ENCODE peak calls at places on chromosomes 13 and 19, in four cellular contexts. T is lung, L is BE2C, F is endodermal cell. R is an unnamed sample.

GRCh38 chr13:98447881-98448641 is 128.8 kb downstream of the STK24 start:
- DNase-seq in F (peak; percentile 92), T (no peak), L (peak; percentile 87), R (peak; percentile 84)

GRCh38 chr13:107466326-107466725 is 749.0 kb downstream of the LIG4 start:
- DNase-seq in T (no peak), L (no peak), F (peak; percentile 52), R (no peak)

GRCh38 chr19:30049226-30049625 is 107.2 kb downstream of the URI1 start:
- DNase-seq in T (no peak), F (no peak), L (no peak), R (no peak)

GRCh38 chr13:26531751-26532150 is 25.7 kb upstream of the WASF3 start:
- DNase-seq in F (no peak), T (no peak), L (no peak), R (no peak)

GRCh38 chr13:39612023-39612637 is 9.1 kb upstream of the LHFPL6 start:
- DNase-seq in F (peak; percentile 88), T (peak; percentile 67), L (peak; percentile 68), R (peak; percentile 57)

GRCh38 chr13:24100152-24100551 is 60.4 kb upstream of the SPATA13 start:
- DNase-seq in F (no peak), L (no peak), T (no peak), R (no peak)

GRCh38 chr13:35840991-35841604 is 290.1 kb downstream of the DCLK1 start:
- DNase-seq in F (no peak), T (no peak), L (no peak), R (no peak)

GRCh38 chr19:12580180-12580694 is 29.0 kb upstream of the ZNF564 start:
- DNase-seq in L (no peak), T (no peak), F (no peak), R (no peak)

GRCh38 chr13:74090397-74090796 is 43.8 kb downstream of the KLF12 start:
- DNase-seq in L (no peak), T (no peak), F (no peak), R (no peak)

GRCh38 chr19:51514866-51515481 is 13.4 kb upstream of the SIGLEC12 start:
- DNase-seq in F (no peak), T (no peak), L (no peak), R (no peak)

GRCh38 chr19:15641901-15642491 is 1.3 kb downstream of the CYP4F3 start:
- DNase-seq in F (no peak), T (peak; percentile 37), L (no peak), R (no peak)

GRCh38 chr13:95099541-95099940 is 201.7 kb downstream of the ABCC4 start:
- DNase-seq in F (no peak), T (no peak), L (no peak), R (no peak)

GRCh38 chr13:51919531-51919930 is 57.8 kb downstream of the CCDC70 start:
- DNase-seq in F (no peak), T (no peak), L (no peak), R (no peak)

GRCh38 chr19:49877879-49878743 is 609 bp downstream of the TBC1D17 start:
- DNase-seq in F (peak; percentile 99), L (peak; percentile 99), T (peak; percentile 99), R (peak; percentile 99)

GRCh38 chr13:97122381-97122996 is 99.6 kb upstream of the MBNL2 start:
- DNase-seq in T (no peak), L (no peak), F (no peak), R (no peak)

GRCh38 chr19:19385900-19386339 is 19.6 kb upstream of the GATAD2A start:
- DNase-seq in F (no peak), T (peak; percentile 48), L (no peak), R (peak; percentile 74)

GRCh38 chr13:39561971-39562370 is 41.0 kb downstream of the LHFPL6 start:
- DNase-seq in L (no peak), T (no peak), F (no peak), R (no peak)

GRCh38 chr13:32720026-32720425 is 133.8 kb downstream of the PDS5B start:
- DNase-seq in L (no peak), T (no peak), F (no peak), R (no peak)

GRCh38 chr19:19110410-19111137 is 27.7 kb downstream of the TMEM161A start:
- DNase-seq in F (peak; percentile 83), L (peak; percentile 72), T (no peak), R (peak; percentile 83)

GRCh38 chr19:16197188-16197621 is 506 bp upstream of the AP1M1 start:
- DNase-seq in L (no peak), T (no peak), F (no peak), R (no peak)

GRCh38 chr13:47087841-47088240 is 191.0 kb upstream of the HTR2A start:
- DNase-seq in F (no peak), L (no peak), T (no peak), R (no peak)

GRCh38 chr13:72435251-72435650 is 292.2 kb downstream of the MZT1 start:
- DNase-seq in T (no peak), F (no peak), L (no peak), R (no peak)

GRCh38 chr19:8539621-8540149 is 25.7 kb upstream of the ZNF414 start:
- DNase-seq in L (no peak), T (no peak), F (no peak), R (no peak)

GRCh38 chr13:29621401-29621800 is 25.9 kb upstream of the SLC7A1 start:
- DNase-seq in L (no peak), T (no peak), F (no peak), R (no peak)

GRCh38 chr13:36346222-36347083 is at the start of gene SPART:
- DNase-seq in F (peak; percentile 96), T (peak; percentile 92), L (peak; percentile 88), R (peak; percentile 88)

GRCh38 chr13:37475966-37476365 is 122.6 kb downstream of the POSTN start:
- DNase-seq in L (no peak), F (no peak), T (no peak), R (no peak)

GRCh38 chr13:90454002-90454636 is 893.4 kb upstream of the MIR17HG start:
- DNase-seq in F (no peak), L (no peak), T (no peak), R (no peak)

GRCh38 chr13:75135325-75135825 is 346.6 kb downstream of the TBC1D4 start:
- DNase-seq in T (no peak), L (no peak), F (no peak), R (no peak)

GRCh38 chr13:111943229-111943795 is 123.6 kb upstream of the SOX1 start:
- DNase-seq in L (no peak), T (no peak), F (no peak), R (no peak)

DNA sequence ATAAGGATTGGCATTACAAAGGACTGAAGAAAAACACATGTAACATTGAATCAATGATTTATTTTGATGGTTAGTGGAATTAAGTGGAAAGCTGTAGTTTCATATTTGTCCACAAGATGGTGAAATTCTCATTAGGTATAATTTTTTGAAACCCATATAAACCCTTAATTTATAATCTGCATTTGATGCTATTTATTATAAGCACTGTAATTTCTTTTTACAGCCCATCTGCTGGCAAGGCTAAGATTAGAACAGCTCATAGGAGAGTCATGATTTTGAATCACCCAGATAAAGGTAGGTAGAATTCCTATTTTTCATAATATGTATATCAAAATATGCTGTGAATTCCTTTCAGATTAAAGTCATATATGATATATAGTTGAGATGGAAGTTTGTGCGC is 62.2 kb downstream of the DNAJC15 start:
- DNase-seq in F (no peak), T (no peak), L (no peak), R (no peak)
- TF ChIP-seq CTCF in F (peak; percentile 73), T (peak; percentile 16), L (peak; percentile 47), R (peak; percentile 84)

DNA sequence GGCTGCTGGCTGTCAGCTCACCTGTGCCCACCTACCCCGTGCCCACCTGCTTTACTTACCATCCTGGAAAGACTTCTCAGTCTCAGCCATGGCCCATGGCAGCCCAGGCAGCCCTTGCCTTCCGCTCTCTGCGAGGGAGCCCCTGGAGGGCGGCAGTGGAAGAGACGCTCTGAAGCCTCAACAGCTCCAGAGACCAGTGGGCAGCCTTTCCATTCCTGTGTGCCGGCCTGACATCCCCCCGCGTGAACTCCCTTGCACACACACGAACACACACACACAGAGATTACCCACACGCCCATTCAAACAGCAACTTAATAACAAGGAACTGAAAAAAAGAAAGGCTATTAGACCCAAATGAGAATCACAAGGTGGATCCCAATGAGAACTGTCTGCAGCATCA is 14.2 kb upstream of the RASA3 start:
- DNase-seq in T (no peak), F (peak; percentile 79), L (peak; percentile 46), R (peak; percentile 73)
- TF ChIP-seq CTCF in T (no peak), F (peak; percentile 67), L (peak; percentile 37), R (no peak)

GRCh38 chr13:108960006-108960405 is 330.6 kb downstream of the MYO16 start:
- DNase-seq in L (no peak), F (no peak), T (no peak), R (no peak)

GRCh38 chr13:108958013-108958376 is 328.6 kb downstream of the MYO16 start:
- DNase-seq in T (no peak), F (no peak), L (no peak), R (no peak)

GRCh38 chr13:108959254-108959653 is 329.8 kb downstream of the MYO16 start:
- DNase-seq in T (no peak), F (no peak), L (no peak), R (no peak)

GRCh38 chr13:108955741-108956140 is 326.3 kb downstream of the MYO16 start:
- DNase-seq in L (no peak), F (no peak), T (no peak), R (no peak)

GRCh38 chr13:108957369-108958012 is 328.1 kb downstream of the MYO16 start:
- DNase-seq in F (no peak), T (no peak), L (no peak), R (no peak)
- TF ChIP-seq CTCF in F (peak; percentile 14), T (no peak), L (no peak), R (no peak)

GRCh38 chr19:46441775-46442332 is 13.1 kb upstream of the PNMA8C start:
- DNase-seq in T (no peak), L (no peak), F (no peak), R (no peak)
- TF ChIP-seq CTCF in T (no peak), L (no peak), F (no peak), R (no peak)

DNA sequence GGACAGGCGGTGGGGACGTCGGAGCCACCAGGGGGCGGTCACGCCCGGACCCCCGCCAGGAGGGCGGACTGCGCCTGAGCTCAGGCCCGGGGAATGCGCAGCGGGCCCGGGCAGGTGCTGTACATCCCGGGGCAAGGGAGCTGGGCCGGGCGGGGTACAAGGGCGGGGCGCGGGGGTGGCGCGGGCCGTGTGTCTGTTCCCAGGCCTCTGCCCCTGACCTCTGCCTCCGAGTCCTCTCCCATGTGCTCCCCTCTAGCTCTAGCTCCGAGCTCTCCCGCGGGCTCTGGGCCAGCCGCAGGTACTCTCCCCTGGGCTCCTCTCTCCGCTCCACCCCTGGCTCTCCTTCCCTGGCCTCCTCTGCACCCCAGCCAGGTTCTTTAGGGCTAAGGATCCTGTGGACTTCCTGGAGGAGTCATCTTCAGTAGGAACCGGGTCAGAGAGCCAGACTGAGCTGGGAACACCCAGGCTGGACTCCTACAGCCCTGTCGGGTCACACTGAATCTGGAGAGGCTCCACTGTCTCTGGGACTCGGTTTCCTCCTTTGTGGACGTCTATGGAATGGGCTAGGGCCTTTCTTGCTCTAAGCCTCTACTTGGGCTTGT is 2.3 kb downstream of the PPP1R13L start:
- DNase-seq in T (peak; percentile 48), F (peak; percentile 94), L (peak; percentile 78), R (peak; percentile 78)
- TF ChIP-seq CTCF in T (no peak), F (peak; percentile 93), L (peak; percentile 82), R (peak; percentile 85)